ENCODE peak calls at places on chromosomes 2 and 18, in four cellular contexts. One of them, this sample, is unnamed.

GRCh38 chr2:168416555-168416954 is 39.5 kb upstream of the CERS6 start:
- DNase-seq in lower leg skin: no peak
- DNase-seq in tibial artery: no peak
- DNase-seq in AG04450: no peak
- DNase-seq in this sample: no peak

GRCh38 chr2:52072949-52073348 is 1041.0 kb upstream of the NRXN1 start:
- DNase-seq in lower leg skin: no peak
- DNase-seq in tibial artery: no peak
- DNase-seq in AG04450: no peak
- DNase-seq in this sample: no peak

GRCh38 chr2:100105678-100106054 is 36.7 kb downstream of the AFF3 start:
- DNase-seq in lower leg skin: no peak
- DNase-seq in tibial artery: no peak
- DNase-seq in AG04450: no peak
- DNase-seq in this sample: no peak

GRCh38 chr2:144414324-144414845 is 105.5 kb downstream of the ZEB2 start:
- DNase-seq in lower leg skin: peak; percentile 85
- DNase-seq in tibial artery: no peak
- DNase-seq in AG04450: peak; percentile 80
- DNase-seq in this sample: peak; percentile 82

GRCh38 chr2:73156539-73157124 is 43.9 kb upstream of the RAB11FIP5 start:
- DNase-seq in lower leg skin: peak; percentile 94
- DNase-seq in tibial artery: peak; percentile 71
- DNase-seq in AG04450: no peak
- DNase-seq in this sample: peak; percentile 20

GRCh38 chr2:176997074-176997791 is 215.4 kb upstream of the HNRNPA3 start:
- DNase-seq in lower leg skin: no peak
- DNase-seq in tibial artery: no peak
- DNase-seq in AG04450: peak; percentile 7
- DNase-seq in this sample: no peak

GRCh38 chr2:168751104-168751768 is 51.2 kb upstream of the NOSTRIN start:
- DNase-seq in lower leg skin: no peak
- DNase-seq in tibial artery: no peak
- DNase-seq in AG04450: no peak
- DNase-seq in this sample: no peak

GRCh38 chr2:24231461-24231881 is 56.6 kb downstream of the FAM228A start:
- DNase-seq in lower leg skin: no peak
- DNase-seq in tibial artery: no peak
- DNase-seq in AG04450: no peak
- DNase-seq in this sample: no peak

GRCh38 chr2:209772316-209772715 is 684 bp downstream of the UNC80 start:
- DNase-seq in lower leg skin: no peak
- DNase-seq in tibial artery: no peak
- DNase-seq in AG04450: no peak
- DNase-seq in this sample: no peak

GRCh38 chr2:169323841-169324240 is 38.5 kb downstream of the LRP2 start:
- DNase-seq in lower leg skin: no peak
- DNase-seq in tibial artery: no peak
- DNase-seq in AG04450: no peak
- DNase-seq in this sample: no peak

GRCh38 chr2:238167761-238168160 is 9.0 kb downstream of the ERFE start:
- DNase-seq in lower leg skin: peak; percentile 84
- DNase-seq in tibial artery: no peak
- DNase-seq in AG04450: no peak
- DNase-seq in this sample: no peak

GRCh38 chr2:9518780-9519179 is 36.9 kb downstream of the ADAM17 start:
- DNase-seq in lower leg skin: no peak
- DNase-seq in tibial artery: no peak
- DNase-seq in AG04450: no peak
- DNase-seq in this sample: no peak

GRCh38 chr2:100940766-100941645 is 61.1 kb upstream of the RPL31 start:
- DNase-seq in lower leg skin: peak; percentile 81
- DNase-seq in tibial artery: no peak
- DNase-seq in AG04450: no peak
- DNase-seq in this sample: no peak

GRCh38 chr18:70420151-70420898 is 131.5 kb downstream of the SOCS6 start:
- DNase-seq in lower leg skin: no peak
- DNase-seq in tibial artery: no peak
- DNase-seq in AG04450: no peak
- DNase-seq in this sample: peak; percentile 30

GRCh38 chr2:210177769-210178168 is 6.6 kb upstream of the KANSL1L start:
- DNase-seq in lower leg skin: no peak
- DNase-seq in tibial artery: no peak
- DNase-seq in AG04450: no peak
- DNase-seq in this sample: no peak

GRCh38 chr18:63515279-63515678 is 26.9 kb upstream of the SERPINB12 start:
- DNase-seq in lower leg skin: no peak
- DNase-seq in tibial artery: no peak
- DNase-seq in AG04450: no peak
- DNase-seq in this sample: no peak

GRCh38 chr18:78713064-78713463 is 266.6 kb upstream of the SALL3 start:
- DNase-seq in lower leg skin: no peak
- DNase-seq in tibial artery: peak; percentile 19
- DNase-seq in AG04450: no peak
- DNase-seq in this sample: no peak

GRCh38 chr2:198883604-198884003 is 574.1 kb downstream of the SATB2 start:
- DNase-seq in lower leg skin: no peak
- DNase-seq in tibial artery: no peak
- DNase-seq in AG04450: no peak
- DNase-seq in this sample: peak; percentile 29

GRCh38 chr2:207167129-207167923 is 1.6 kb upstream of the KLF7 start:
- DNase-seq in lower leg skin: no peak
- DNase-seq in tibial artery: no peak
- DNase-seq in AG04450: no peak
- DNase-seq in this sample: no peak

GRCh38 chr2:174656671-174657171 is 59.1 kb upstream of the WIPF1 start:
- DNase-seq in lower leg skin: no peak
- DNase-seq in tibial artery: no peak
- DNase-seq in AG04450: no peak
- DNase-seq in this sample: no peak

GRCh38 chr2:136191041-136191440 is 73.1 kb upstream of the CXCR4 start:
- DNase-seq in lower leg skin: no peak
- DNase-seq in tibial artery: no peak
- DNase-seq in AG04450: no peak
- DNase-seq in this sample: no peak

GRCh38 chr2:172098650-172099471 is 3.8 kb downstream of the DLX2 start:
- DNase-seq in lower leg skin: peak; percentile 89
- DNase-seq in tibial artery: peak; percentile 72
- DNase-seq in AG04450: no peak
- DNase-seq in this sample: no peak

GRCh38 chr2:118530976-118531375 is 316.5 kb downstream of the EN1 start:
- DNase-seq in lower leg skin: no peak
- DNase-seq in tibial artery: no peak
- DNase-seq in AG04450: no peak
- DNase-seq in this sample: no peak

GRCh38 chr2:75462714-75463113 is 98.0 kb downstream of the EVA1A start:
- DNase-seq in lower leg skin: no peak
- DNase-seq in tibial artery: no peak
- DNase-seq in AG04450: no peak
- DNase-seq in this sample: no peak

GRCh38 chr2:200131307-200131706 is 175.2 kb upstream of the SPATS2L start:
- DNase-seq in lower leg skin: no peak
- DNase-seq in tibial artery: no peak
- DNase-seq in AG04450: no peak
- DNase-seq in this sample: no peak

DNA sequence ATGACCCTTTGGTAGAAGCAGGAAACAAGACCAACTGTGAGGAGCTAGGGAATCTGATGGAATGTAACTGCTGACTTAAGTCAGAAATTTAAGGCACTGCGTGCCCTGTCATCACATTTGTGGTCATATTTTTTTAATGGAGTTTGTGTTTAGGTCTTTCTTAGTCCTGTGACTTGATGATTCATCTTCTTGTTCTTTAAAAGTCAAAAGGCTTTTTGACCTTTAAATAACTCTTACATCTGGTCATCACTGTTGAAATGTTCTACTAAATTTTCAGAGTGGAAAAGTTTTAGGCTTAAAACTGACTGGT is 36.4 kb upstream of the ARMC9 start:
- DNase-seq in lower leg skin: no peak
- DNase-seq in tibial artery: no peak
- DNase-seq in AG04450: peak; percentile 98
- DNase-seq in this sample: peak; percentile 96
- TF ChIP-seq CTCF in lower leg skin: no peak
- TF ChIP-seq CTCF in tibial artery: no peak
- TF ChIP-seq CTCF in AG04450: no peak
- TF ChIP-seq CTCF in this sample: no peak

DNA sequence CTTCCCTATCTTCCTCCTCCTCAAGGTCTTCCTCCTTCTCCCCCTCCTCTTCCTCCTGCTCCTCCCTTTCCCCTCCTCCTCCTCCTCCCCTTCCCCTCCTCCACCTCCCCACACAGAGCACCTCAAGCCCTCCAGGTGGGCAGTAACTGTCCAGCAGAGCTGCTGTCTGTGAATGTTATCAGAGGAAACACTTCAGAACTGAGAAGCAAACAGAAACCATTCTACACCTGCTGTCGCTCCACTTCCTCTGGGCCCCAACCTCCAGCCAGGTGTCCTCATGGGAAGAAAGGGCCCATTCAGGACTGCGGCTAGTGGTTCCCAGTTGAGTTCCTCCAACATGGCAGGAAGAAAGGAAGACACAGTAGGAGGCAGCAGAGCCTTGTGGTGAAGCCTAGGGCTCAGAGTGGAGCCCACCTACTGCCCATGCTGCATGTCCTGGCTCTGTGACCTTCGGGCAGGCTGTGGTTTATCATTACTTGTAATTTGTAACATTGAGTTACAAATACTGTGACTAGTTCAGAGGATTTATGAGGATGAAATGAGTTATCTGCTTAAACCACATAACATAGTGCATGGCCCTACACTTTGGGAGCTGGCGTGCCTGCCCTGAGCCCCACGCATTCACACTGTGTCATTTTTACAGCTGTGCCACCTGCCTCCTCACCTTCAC is 165.9 kb upstream of the ID2 start:
- DNase-seq in lower leg skin: no peak
- DNase-seq in tibial artery: no peak
- DNase-seq in AG04450: no peak
- DNase-seq in this sample: no peak
- TF ChIP-seq CTCF in lower leg skin: no peak
- TF ChIP-seq CTCF in tibial artery: no peak
- TF ChIP-seq CTCF in AG04450: no peak
- TF ChIP-seq CTCF in this sample: no peak

GRCh38 chr2:11131166-11131920 is 23.9 kb upstream of the SLC66A3 start:
- DNase-seq in lower leg skin: no peak
- DNase-seq in tibial artery: no peak
- DNase-seq in AG04450: no peak
- DNase-seq in this sample: no peak

GRCh38 chr2:11132036-11132671 is 23.1 kb upstream of the SLC66A3 start:
- DNase-seq in lower leg skin: no peak
- DNase-seq in tibial artery: no peak
- DNase-seq in AG04450: no peak
- DNase-seq in this sample: no peak

GRCh38 chr2:11127791-11128190 is 27.5 kb upstream of the SLC66A3 start:
- DNase-seq in lower leg skin: no peak
- DNase-seq in tibial artery: no peak
- DNase-seq in AG04450: no peak
- DNase-seq in this sample: no peak

GRCh38 chr2:11128258-11128951 is 26.9 kb upstream of the SLC66A3 start:
- DNase-seq in lower leg skin: no peak
- DNase-seq in tibial artery: no peak
- DNase-seq in AG04450: no peak
- DNase-seq in this sample: no peak

GRCh38 chr2:11129598-11130449 is 25.4 kb upstream of the SLC66A3 start:
- DNase-seq in lower leg skin: peak; percentile 91
- DNase-seq in tibial artery: no peak
- DNase-seq in AG04450: no peak
- DNase-seq in this sample: no peak
- TF ChIP-seq CTCF in lower leg skin: no peak
- TF ChIP-seq CTCF in tibial artery: no peak
- TF ChIP-seq CTCF in AG04450: peak; percentile 15
- TF ChIP-seq CTCF in this sample: no peak

DNA sequence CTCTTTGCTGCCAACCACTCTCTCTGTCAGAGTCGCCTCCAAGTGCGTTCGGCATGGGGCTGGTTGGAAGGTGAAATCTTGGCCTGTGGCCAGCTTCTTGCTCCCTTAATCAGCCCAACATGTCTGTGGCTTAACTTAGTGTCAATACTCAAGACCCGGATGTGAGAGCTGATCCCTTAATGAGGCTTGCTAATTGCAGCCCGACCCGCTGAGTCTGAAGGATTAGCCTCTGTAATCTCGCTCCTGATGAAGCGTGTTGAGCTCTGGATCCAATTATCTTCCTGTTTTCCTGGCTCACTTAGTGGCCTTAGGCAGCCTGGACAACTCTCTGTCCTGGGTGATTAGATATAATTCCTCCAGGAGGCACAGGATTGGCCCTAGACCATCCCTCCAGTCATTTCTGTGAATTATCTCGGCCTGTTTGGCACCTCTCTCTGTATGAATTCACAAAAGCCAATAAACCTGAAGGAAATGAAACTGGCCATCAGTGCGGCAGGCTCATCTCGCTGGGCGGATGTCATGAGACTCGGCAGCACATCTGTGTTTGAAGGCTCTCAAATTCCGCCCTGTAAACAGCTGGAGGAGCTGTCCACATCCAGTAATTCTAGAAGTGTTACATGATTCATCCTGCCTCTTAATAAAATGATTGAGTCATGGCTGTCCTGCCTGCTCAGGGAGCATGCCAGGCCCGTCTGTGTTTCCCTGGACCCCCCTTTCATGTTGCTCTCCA is 38.5 kb downstream of the ACOXL start:
- DNase-seq in lower leg skin: peak; percentile 85
- DNase-seq in tibial artery: no peak
- DNase-seq in AG04450: no peak
- DNase-seq in this sample: no peak
- TF ChIP-seq CTCF in lower leg skin: no peak
- TF ChIP-seq CTCF in tibial artery: no peak
- TF ChIP-seq CTCF in AG04450: no peak
- TF ChIP-seq CTCF in this sample: no peak

GRCh38 chr2:1675633-1676032 is 68.7 kb downstream of the PXDN start:
- DNase-seq in lower leg skin: peak; percentile 74
- DNase-seq in tibial artery: peak; percentile 80
- DNase-seq in AG04450: peak; percentile 90
- DNase-seq in this sample: peak; percentile 44
- TF ChIP-seq CTCF in lower leg skin: no peak
- TF ChIP-seq CTCF in tibial artery: no peak
- TF ChIP-seq CTCF in AG04450: peak; percentile 85
- TF ChIP-seq CTCF in this sample: peak; percentile 55

GRCh38 chr2:70994445-70995226 is at the start of gene TEX261:
- DNase-seq in lower leg skin: peak; percentile 97
- DNase-seq in tibial artery: peak; percentile 95
- DNase-seq in AG04450: peak; percentile 43
- DNase-seq in this sample: peak; percentile 46
- TF ChIP-seq CTCF in lower leg skin: no peak
- TF ChIP-seq CTCF in tibial artery: peak; percentile 61
- TF ChIP-seq CTCF in AG04450: peak; percentile 62
- TF ChIP-seq CTCF in this sample: peak; percentile 58

GRCh38 chr2:79529636-79530035 is 16.8 kb downstream of the CTNNA2 start:
- DNase-seq in lower leg skin: no peak
- DNase-seq in tibial artery: no peak
- DNase-seq in AG04450: no peak
- DNase-seq in this sample: no peak

GRCh38 chr2:79530443-79530842 is 17.6 kb downstream of the CTNNA2 start:
- DNase-seq in lower leg skin: no peak
- DNase-seq in tibial artery: no peak
- DNase-seq in AG04450: no peak
- DNase-seq in this sample: no peak
- TF ChIP-seq CTCF in lower leg skin: no peak
- TF ChIP-seq CTCF in tibial artery: no peak
- TF ChIP-seq CTCF in AG04450: no peak
- TF ChIP-seq CTCF in this sample: no peak